ENCODE peak calls at places on chromosomes 7 and 10, in four cellular contexts. C is KG1, A is ELR, H is GM23338. P is an unnamed sample.

GRCh38 chr7:155166108-155166507 is 96.0 kb downstream of the HTR5A start:
- DNase-seq in C (no peak), H (no peak), A (peak), P (peak)

GRCh38 chr10:97598407-97599271 is 9.1 kb downstream of the C10orf62 start:
- DNase-seq in H (no peak), C (no peak), A (no peak), P (no peak)

GRCh38 chr10:58608356-58608755 is 95.7 kb downstream of the BICC1 start:
- DNase-seq in C (no peak), H (no peak), A (peak), P (no peak)

GRCh38 chr10:102782698-102783540 is 39.2 kb downstream of the WBP1L start:
- DNase-seq in A (no peak), H (no peak), C (no peak), P (no peak)

GRCh38 chr10:67222929-67223328 is 297.1 kb downstream of the LRRTM3 start:
- DNase-seq in C (no peak), H (no peak), A (no peak), P (no peak)

GRCh38 chr10:16440396-16441105 is 3.7 kb downstream of the PTER start:
- DNase-seq in A (peak), H (no peak), C (no peak), P (no peak)

GRCh38 chr7:70432567-70433001 is 699.4 kb upstream of the GALNT17 start:
- DNase-seq in A (no peak), H (no peak), C (no peak), P (no peak)

GRCh38 chr7:100003711-100004661 is 11.4 kb upstream of the ZKSCAN1 start:
- DNase-seq in A (no peak), H (peak), C (no peak), P (no peak)

GRCh38 chr7:128738570-128739047 is 550 bp upstream of the CALU start:
- DNase-seq in C (no peak), H (no peak), A (no peak), P (no peak)

GRCh38 chr7:117802660-117803059 is 70.6 kb downstream of the CTTNBP2 start:
- DNase-seq in C (no peak), H (no peak), A (no peak), P (no peak)

GRCh38 chr10:61791216-61791615 is 110.3 kb upstream of the ARID5B start:
- DNase-seq in C (no peak), H (no peak), A (no peak), P (no peak)

GRCh38 chr7:12212051-12212485 is 974 bp downstream of the TMEM106B start:
- DNase-seq in C (no peak), A (peak), H (peak), P (peak)

GRCh38 chr10:123069271-123069670 is 60.5 kb downstream of the ACADSB start:
- DNase-seq in A (no peak), H (no peak), C (no peak), P (peak)

GRCh38 chr7:27188666-27189559 is 3.9 kb upstream of the HOXA11 start:
- DNase-seq in C (no peak), H (peak), A (peak), P (no peak)

P was measured in neural progenitor cell.